ENCODE peak calls at places on chromosome 21, in five cellular contexts. F is GM12878, A is psoas muscle, G is brain microvascular endothelial cell, Q is heart right ventricle. M is an unnamed sample.

GRCh38 chr21:43740497-43741156 is 21.7 kb downstream of the PDXK start:
- DNase-seq in F (no peak), A (peak; percentile 72), G (no peak), Q (no peak), M (no peak)

GRCh38 chr21:25639167-25639921 is at the start of gene JAM2:
- DNase-seq in F (no peak), A (peak; percentile 64), G (no peak), Q (peak; percentile 58), M (no peak)

GRCh38 chr21:25385912-25386474 is 221.3 kb downstream of the MRPL39 start:
- DNase-seq in F (no peak), A (no peak), G (no peak), Q (no peak), M (no peak)

GRCh38 chr21:36478941-36479340 is 981 bp downstream of the CLDN14 start:
- DNase-seq in F (no peak), A (no peak), G (peak; percentile 56), Q (no peak), M (no peak)

GRCh38 chr21:17784604-17785402 is 34.4 kb downstream of the C21orf91 start:
- DNase-seq in F (peak; percentile 99), A (no peak), G (no peak), Q (no peak), M (no peak)

GRCh38 chr21:27171704-27172103 is 204.8 kb upstream of the ADAMTS5 start:
- DNase-seq in F (no peak), A (no peak), G (no peak), Q (no peak), M (no peak)

GRCh38 chr21:27220416-27220815 is 253.5 kb upstream of the ADAMTS5 start:
- DNase-seq in F (no peak), A (no peak), G (no peak), Q (no peak), M (no peak)

GRCh38 chr21:44664691-44665090 is 2.0 kb downstream of the KRTAP12-2 start:
- DNase-seq in F (no peak), A (no peak), G (no peak), Q (no peak), M (no peak)

GRCh38 chr21:20445971-20446370 is 552.2 kb upstream of the NCAM2 start:
- DNase-seq in F (no peak), A (no peak), G (no peak), Q (no peak), M (no peak)

GRCh38 chr21:24375201-24375600 is 1232.1 kb downstream of the MRPL39 start:
- DNase-seq in F (no peak), A (peak; percentile 22), G (no peak), Q (no peak), M (no peak)

GRCh38 chr21:43362928-43363314 is 64.0 kb downstream of the SIK1 start:
- DNase-seq in F (no peak), A (no peak), G (no peak), Q (peak; percentile 3), M (no peak)

GRCh38 chr21:16455978-16456377 is 726.2 kb downstream of the USP25 start:
- DNase-seq in F (no peak), A (no peak), G (no peak), Q (no peak), M (no peak)

GRCh38 chr21:23876925-23877558 is 1730.2 kb downstream of the MRPL39 start:
- DNase-seq in F (no peak), A (no peak), G (no peak), Q (no peak), M (no peak)

GRCh38 chr21:27771938-27772505 is 805.1 kb upstream of the ADAMTS5 start:
- DNase-seq in F (no peak), A (no peak), G (no peak), Q (no peak), M (no peak)

GRCh38 chr21:14880922-14881321 is 183.9 kb downstream of the NRIP1 start:
- DNase-seq in F (no peak), A (no peak), G (peak; percentile 71), Q (no peak), M (no peak)

GRCh38 chr21:44482581-44483287 is 27.4 kb downstream of the LRRC3 start:
- DNase-seq in F (no peak), A (no peak), G (no peak), Q (no peak), M (no peak)

GRCh38 chr21:34970126-34970525 is 79.0 kb downstream of the RUNX1 start:
- DNase-seq in F (no peak), A (no peak), G (no peak), Q (no peak), M (no peak)
- H3K27me3 ChIP-seq in F (no peaks in the 10 kb centered on the region), A (no peaks in the 10 kb centered on the region), G (no peaks in the 10 kb centered on the region), Q (no peaks in the 10 kb centered on the region), M (no peaks in the 10 kb centered on the region)

DNA sequence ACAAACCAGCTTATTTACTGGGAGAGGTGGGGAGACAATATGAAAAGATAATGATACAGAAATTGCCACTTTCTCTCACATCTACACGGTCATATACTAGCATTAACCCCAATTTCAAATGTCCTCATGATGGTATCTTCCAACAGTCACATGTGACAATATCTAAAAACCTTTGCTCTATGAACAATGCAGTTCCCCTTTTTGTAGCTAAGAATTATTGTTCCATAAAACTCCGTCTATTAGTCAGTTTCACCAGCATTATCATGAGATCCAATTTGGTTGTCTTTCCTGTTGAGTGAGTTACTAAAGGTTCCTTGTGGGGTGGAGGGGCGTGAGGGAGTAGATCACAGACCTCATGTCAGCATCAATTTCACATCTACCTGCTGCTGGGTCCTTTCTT is 1.7 kb downstream of the TIAM1 start:
- DNase-seq in F (no peak), A (no peak), G (no peak), Q (no peak), M (no peak)
- H3K27ac ChIP-seq in F (no peak overlapping the region), A (no peak overlapping the region), G (no peak overlapping the region), Q (no peak overlapping the region), M (no peak overlapping the region)

GRCh38 chr21:45740491-45741357 is 97.2 kb downstream of the PCBP3 start:
- DNase-seq in F (no peak), A (no peak), G (no peak), Q (no peak), M (no peak)
- TF ChIP-seq CTCF in F (no peak), A (no peak), G (no peak), Q (no peak), M (no peak)

DNA sequence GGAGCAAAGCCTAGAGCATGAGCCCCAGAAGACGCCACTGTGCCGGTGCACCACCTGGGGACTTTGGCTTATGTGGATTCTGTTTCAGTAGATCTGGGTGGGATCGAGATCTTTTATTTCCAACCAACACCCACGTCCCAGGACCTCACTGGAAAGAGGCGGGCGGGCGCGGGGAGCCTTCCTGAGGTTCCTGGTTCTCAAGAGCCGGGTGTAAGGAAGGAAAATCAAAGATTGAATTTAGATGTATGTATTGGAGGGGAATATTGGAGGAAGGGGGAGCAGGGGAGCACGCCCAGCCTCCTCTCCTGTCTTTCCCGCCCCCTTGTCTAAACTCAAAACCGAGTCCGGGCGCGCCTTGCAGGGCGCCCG is 6.2 kb upstream of the OLIG2 start:
- DNase-seq in F (no peak), A (no peak), G (no peak), Q (no peak), M (no peak)
- H3K27me3 ChIP-seq in F (peaks cover 20% of the 10 kb centered on the region), A (peaks cover 85% of the 10 kb centered on the region), G (peaks cover 78% of the 10 kb centered on the region), Q (peaks cover 92% of the 10 kb centered on the region), M (no peaks in the 10 kb centered on the region)

DNA sequence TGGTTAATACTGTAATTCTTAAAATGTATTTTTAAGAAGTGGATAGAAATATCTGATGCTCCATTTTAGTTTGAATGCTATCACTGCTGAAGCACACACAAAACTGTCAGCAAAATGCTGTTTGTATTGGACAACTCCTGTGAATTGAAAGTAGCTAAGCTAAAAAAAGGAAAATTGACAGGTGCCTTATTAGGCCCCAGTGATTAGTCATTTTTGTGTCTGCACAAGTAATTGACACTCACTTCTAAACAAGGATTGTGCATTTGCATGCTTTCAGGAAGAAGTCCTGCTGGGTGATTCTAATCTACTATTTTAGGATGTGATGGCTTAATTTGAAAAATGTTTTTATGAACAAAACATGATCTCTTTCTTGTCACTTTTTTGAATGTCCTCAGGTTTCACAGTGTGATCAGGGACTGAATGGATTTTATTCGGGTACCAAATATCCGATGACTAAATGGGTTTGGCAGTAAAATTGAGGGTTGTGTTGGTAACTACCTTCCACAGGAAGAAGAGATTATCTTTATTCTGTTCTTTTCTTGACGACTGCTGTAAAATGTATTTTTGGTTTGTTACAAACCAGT is 13.0 kb upstream of the MAP3K7CL start:
- DNase-seq in F (peak; percentile 48), A (no peak), G (no peak), Q (no peak), M (no peak)
- H3K27ac ChIP-seq in F (peak overlapping the region; percentile 3), A (peak overlapping the region; percentile 21), G (no peak overlapping the region), Q (no peak overlapping the region), M (no peak overlapping the region)

DNA sequence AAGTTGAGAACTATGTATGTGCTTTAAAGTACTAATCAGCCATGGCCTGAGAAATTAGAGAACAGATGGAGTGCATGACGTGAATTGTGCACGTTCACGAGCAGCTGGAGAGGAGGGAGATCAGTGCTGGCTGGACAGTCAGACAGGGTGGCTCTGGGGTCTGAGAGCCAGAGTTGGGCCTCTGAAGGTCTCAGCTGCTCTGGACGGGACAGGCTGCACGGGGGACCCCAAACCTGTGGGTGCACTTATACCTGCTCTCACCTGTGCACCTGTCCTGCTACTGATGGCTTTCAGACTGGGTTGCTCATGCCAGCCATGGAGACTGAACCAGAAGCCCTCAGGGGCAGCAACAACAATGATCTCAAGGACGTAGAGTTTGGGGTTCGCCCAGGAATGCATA is 43.5 kb downstream of the UMODL1 start:
- DNase-seq in F (no peak), A (peak; percentile 17), G (no peak), Q (no peak), M (no peak)
- TF ChIP-seq CTCF in F (no peak), A (no peak), G (no peak), Q (no peak), M (no peak)

GRCh38 chr21:33660406-33660805 is 18.1 kb downstream of the ITSN1 start:
- DNase-seq in F (no peak), A (no peak), G (no peak), Q (no peak), M (no peak)

GRCh38 chr21:33662046-33662445 is 19.7 kb downstream of the ITSN1 start:
- DNase-seq in F (no peak), A (no peak), G (no peak), Q (no peak), M (no peak)

GRCh38 chr21:33659550-33659949 is 17.2 kb downstream of the ITSN1 start:
- DNase-seq in F (no peak), A (no peak), G (no peak), Q (no peak), M (no peak)

GRCh38 chr21:33663241-33663640 is 20.9 kb downstream of the ITSN1 start:
- DNase-seq in F (no peak), A (no peak), G (no peak), Q (no peak), M (no peak)

DNA sequence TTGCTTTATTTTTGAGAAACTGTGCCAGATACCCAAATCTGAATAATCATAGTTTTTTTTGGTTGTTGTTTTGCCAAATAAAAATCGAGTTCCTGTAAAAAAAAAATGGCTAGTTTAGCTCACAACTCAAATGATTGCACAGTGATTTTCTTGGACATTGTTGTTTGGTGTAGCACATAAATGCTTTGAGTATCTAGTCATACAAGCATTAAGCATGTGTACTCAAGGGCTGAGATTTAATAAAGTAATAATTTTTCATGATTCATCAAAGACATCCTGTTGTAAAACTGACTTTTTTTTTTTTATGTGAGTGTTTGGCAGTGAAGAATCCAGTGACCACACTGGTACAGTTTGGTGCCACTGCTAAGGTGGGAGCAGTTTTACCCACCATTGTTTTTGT is 18.8 kb downstream of the ITSN1 start:
- DNase-seq in F (no peak), A (no peak), G (no peak), Q (no peak), M (no peak)
- H3K27me3 ChIP-seq in F (no peaks in the 10 kb centered on the region), A (no peaks in the 10 kb centered on the region), G (no peaks in the 10 kb centered on the region), Q (no peaks in the 10 kb centered on the region), M (no peaks in the 10 kb centered on the region)

GRCh38 chr21:39078322-39079065 is 104.8 kb downstream of the PSMG1 start:
- DNase-seq in F (no peak), A (no peak), G (no peak), Q (no peak), M (no peak)
- H3K27ac ChIP-seq in F (no peak overlapping the region), A (no peak overlapping the region), G (no peak overlapping the region), Q (no peak overlapping the region), M (no peak overlapping the region)

M was measured in thoracic aorta.